ENCODE peak calls at places on chromosome 6, in four cellular contexts. D is stimulated activated naive B cell treated with anti-CD40 and anti-IgM and Interleukin-4, amounts not matched to agents 10 μg/mL and 1 μg/mL and 100 μg/mL, for 72 hours; Q is NCI-H1092 treated with DMSO at 0.1 percent for 48 hours; E is testis. O is an unnamed sample.

GRCh38 chr6:137217801-137218472 is 1.2 kb downstream of the IFNGR1 start:
- DNase-seq in Q (peak), D (peak), E (peak), O (peak)

GRCh38 chr6:145744619-145745018 is 9.3 kb upstream of the EPM2A start:
- DNase-seq in Q (no peak), D (no peak), E (no peak), O (peak)

GRCh38 chr6:29850011-29850553 is 22.5 kb downstream of the HLA-G start:
- DNase-seq in D (no peak), E (peak), Q (no peak), O (peak)

GRCh38 chr6:88561974-88562736 is 396.0 kb upstream of the CNR1 start:
- DNase-seq in D (no peak), E (no peak), Q (no peak), O (no peak)

GRCh38 chr6:106823732-106824351 is 150.7 kb downstream of the CD24 start:
- DNase-seq in D (no peak), E (no peak), Q (no peak), O (peak)

GRCh38 chr6:135331002-135331401 is 149.9 kb downstream of the MYB start:
- DNase-seq in Q (no peak), D (no peak), E (no peak), O (no peak)

GRCh38 chr6:129645371-129646139 is 64.4 kb downstream of the ARHGAP18 start:
- DNase-seq in Q (no peak), D (no peak), E (no peak), O (peak)

GRCh38 chr6:138593100-138593877 is 94.0 kb upstream of the NHSL1 start:
- DNase-seq in E (peak), D (peak), Q (no peak), O (peak)

GRCh38 chr6:24951831-24952299 is 16.1 kb upstream of the RIPOR2 start:
- DNase-seq in E (no peak), D (no peak), Q (no peak), O (no peak)

GRCh38 chr6:167541544-167541943 is 216.7 kb downstream of the TTLL2 start:
- DNase-seq in E (no peak), Q (no peak), D (no peak), O (no peak)

GRCh38 chr6:21022343-21023107 is 488.3 kb downstream of the CDKAL1 start:
- DNase-seq in Q (peak), E (no peak), D (peak), O (peak)

GRCh38 chr6:69343856-69344255 is 453.0 kb downstream of the LMBRD1 start:
- DNase-seq in D (no peak), Q (no peak), E (no peak), O (no peak)

GRCh38 chr6:166019214-166019613 is 148.4 kb downstream of the TBXT start:
- DNase-seq in Q (no peak), E (no peak), D (no peak), O (no peak)

GRCh38 chr6:17281497-17282481 is 628 bp downstream of the RBM24 start:
- DNase-seq in D (no peak), Q (peak), E (no peak), O (peak)

GRCh38 chr6:155201461-155202226 is 62.2 kb upstream of the CLDN20 start:
- DNase-seq in Q (peak), E (no peak), D (no peak), O (peak)

GRCh38 chr6:101086473-101086872 is 205.3 kb upstream of the ASCC3 start:
- DNase-seq in D (no peak), Q (no peak), E (peak), O (no peak)

GRCh38 chr6:142844065-142844755 is 100.8 kb downstream of the HIVEP2 start:
- DNase-seq in Q (no peak), E (no peak), D (no peak), O (no peak)

GRCh38 chr6:166778776-166779175 is 151.7 kb upstream of the RPS6KA2 start:
- DNase-seq in D (no peak), Q (no peak), E (no peak), O (no peak)

GRCh38 chr6:137297887-137298286 is 78.7 kb upstream of the IFNGR1 start:
- DNase-seq in E (peak), D (no peak), Q (no peak), O (peak)

O was measured in epithelial cell of esophagus.